ENCODE peak calls at places on chromosomes 12 and 14, in six cellular contexts. P, U, B, Z, S and E are unnamed samples.

GRCh38 chr14:32109676-32110075 is 32.6 kb downstream of the ARHGAP5 start:
- DNase-seq in P (no peak), U (no peak), B (no peak), Z (no peak), S (no peak), E (no peak)

GRCh38 chr12:12425616-12426015 is 68.7 kb downstream of the BORCS5 start:
- DNase-seq in P (no peak), U (no peak), B (no peak), Z (no peak), S (no peak), E (no peak)

GRCh38 chr14:94031880-94032279 is 5.7 kb downstream of the OTUB2 start:
- DNase-seq in P (no peak), U (no peak), B (no peak), Z (no peak), S (no peak), E (no peak)

GRCh38 chr12:113040722-113041168 is 15.8 kb upstream of the DTX1 start:
- DNase-seq in P (no peak), U (no peak), B (no peak), Z (no peak), S (no peak), E (no peak)

GRCh38 chr14:98227000-98227726 is 1044.8 kb downstream of the BCL11B start:
- DNase-seq in P (peak; percentile 43), U (no peak), B (no peak), Z (peak; percentile 98), S (no peak), E (no peak)

GRCh38 chr12:1805441-1806081 is 14.8 kb upstream of the LRTM2 start:
- DNase-seq in P (no peak), U (no peak), B (no peak), Z (no peak), S (peak; percentile 53), E (no peak)

GRCh38 chr12:101793401-101793800 is 37.4 kb downstream of the GNPTAB start:
- DNase-seq in P (no peak), U (no peak), B (no peak), Z (peak; percentile 42), S (no peak), E (no peak)

GRCh38 chr14:23149745-23150144 is 30.7 kb upstream of the CEBPE start:
- DNase-seq in P (no peak), U (no peak), B (no peak), Z (no peak), S (no peak), E (no peak)

GRCh38 chr14:22870811-22871199 is 735 bp upstream of the LRP10 start:
- DNase-seq in P (no peak), U (no peak), B (no peak), Z (peak; percentile 81), S (no peak), E (no peak)

GRCh38 chr14:70489579-70490175 is 37.7 kb downstream of the ADAM21 start:
- DNase-seq in P (no peak), U (no peak), B (no peak), Z (no peak), S (no peak), E (no peak)

GRCh38 chr12:93379432-93380308 is 1.9 kb downstream of the NUDT4 start:
- DNase-seq in P (no peak), U (no peak), B (no peak), Z (no peak), S (no peak), E (no peak)

GRCh38 chr12:113005759-113006158 is 27.4 kb downstream of the OAS2 start:
- DNase-seq in P (peak; percentile 29), U (no peak), B (no peak), Z (no peak), S (no peak), E (no peak)

GRCh38 chr14:89477391-89477790 is 60.4 kb upstream of the FOXN3 start:
- DNase-seq in P (no peak), U (no peak), B (no peak), Z (no peak), S (no peak), E (no peak)

GRCh38 chr12:104213952-104214351 is 1.6 kb upstream of the TXNRD1 start:
- DNase-seq in P (peak; percentile 71), U (no peak), B (peak; percentile 40), Z (no peak), S (no peak), E (no peak)

GRCh38 chr12:43951286-43951685 is 115.4 kb downstream of the TMEM117 start:
- DNase-seq in P (no peak), U (no peak), B (no peak), Z (no peak), S (no peak), E (no peak)

GRCh38 chr12:48686615-48687334 is 4.7 kb upstream of the KANSL2 start:
- DNase-seq in P (no peak), U (no peak), B (no peak), Z (no peak), S (no peak), E (no peak)

GRCh38 chr14:104687601-104688504 is 1.6 kb upstream of the INF2 start:
- DNase-seq in P (no peak), U (no peak), B (peak; percentile 61), Z (no peak), S (peak; percentile 63), E (no peak)

GRCh38 chr14:77638738-77639137 is 22.3 kb upstream of the SPTLC2 start:
- DNase-seq in P (no peak), U (no peak), B (no peak), Z (no peak), S (no peak), E (no peak)

GRCh38 chr12:46409342-46409741 is 36.8 kb upstream of the SLC38A2 start:
- DNase-seq in P (no peak), U (no peak), B (no peak), Z (no peak), S (no peak), E (no peak)

GRCh38 chr14:57725399-57726077 is 140.4 kb downstream of the SLC35F4 start:
- DNase-seq in P (no peak), U (no peak), B (no peak), Z (no peak), S (no peak), E (no peak)